ENCODE peak calls at places on chromosomes 2 and 18, in five cellular contexts. Z, R, E, H and I are unnamed samples.
A peak's percentile ranks its signal among the peaks of the same experiment; 100 is the strongest.

GRCh38 chr2:11582526-11583202 is 48.8 kb downstream of the GREB1 start:
- DNase-seq in Z (peak; percentile 84), R (peak; percentile 95), E (peak; percentile 85), H (peak; percentile 29), I (peak; percentile 70)

GRCh38 chr2:7785700-7786099 is 868.5 kb downstream of the RNF144A start:
- DNase-seq in Z (no peak), R (peak; percentile 21), E (no peak), H (no peak), I (no peak)

GRCh38 chr18:77056399-77057015 is 76.1 kb downstream of the MBP start:
- DNase-seq in Z (no peak), R (no peak), E (no peak), H (no peak), I (no peak)

GRCh38 chr2:208407667-208408066 is 1.1 kb downstream of the PTH2R start:
- DNase-seq in Z (no peak), R (no peak), E (no peak), H (no peak), I (no peak)

GRCh38 chr2:102055346-102055975 is 63.7 kb downstream of the IL1R2 start:
- DNase-seq in Z (no peak), R (peak; percentile 86), E (peak; percentile 49), H (no peak), I (no peak)

GRCh38 chr2:241112592-241112991 is 10.5 kb upstream of the MTERF4 start:
- DNase-seq in Z (no peak), R (no peak), E (no peak), H (no peak), I (no peak)

GRCh38 chr18:57210101-57210661 is 63.3 kb downstream of the BOD1L2 start:
- DNase-seq in Z (no peak), R (peak; percentile 89), E (no peak), H (peak; percentile 63), I (peak; percentile 44)

GRCh38 chr2:20469595-20469994 is 22.7 kb downstream of the RHOB start:
- DNase-seq in Z (peak; percentile 20), R (no peak), E (peak; percentile 24), H (no peak), I (peak; percentile 23)

GRCh38 chr2:42809876-42810125 is 17.4 kb upstream of the HAAO start:
- DNase-seq in Z (peak; percentile 96), R (peak; percentile 95), E (peak; percentile 91), H (peak; percentile 52), I (peak; percentile 84)

GRCh38 chr2:232345251-232345650 is 33.3 kb upstream of the ALPP start:
- DNase-seq in Z (peak; percentile 55), R (no peak), E (no peak), H (no peak), I (no peak)

GRCh38 chr2:124267821-124268220 is 242.7 kb downstream of the CNTNAP5 start:
- DNase-seq in Z (no peak), R (no peak), E (no peak), H (no peak), I (no peak)

GRCh38 chr18:56532176-56532840 is 106.1 kb downstream of the TXNL1 start:
- DNase-seq in Z (no peak), R (peak; percentile 14), E (no peak), H (no peak), I (no peak)

GRCh38 chr2:59354498-59354897 is 1113.4 kb upstream of the FANCL start:
- DNase-seq in Z (no peak), R (no peak), E (no peak), H (no peak), I (no peak)

GRCh38 chr2:166032361-166032760 is 78.8 kb upstream of the TTC21B start:
- DNase-seq in Z (no peak), R (no peak), E (no peak), H (no peak), I (no peak)

GRCh38 chr18:9787716-9788115 is 79.6 kb downstream of the RAB31 start:
- DNase-seq in Z (no peak), R (no peak), E (no peak), H (no peak), I (no peak)

GRCh38 chr2:15761056-15761455 is 169.4 kb downstream of the DDX1 start:
- DNase-seq in Z (no peak), R (no peak), E (no peak), H (no peak), I (no peak)

GRCh38 chr2:9347411-9347853 is 75.9 kb downstream of the ITGB1BP1 start:
- DNase-seq in Z (no peak), R (peak; percentile 94), E (peak; percentile 81), H (no peak), I (peak; percentile 74)

GRCh38 chr18:62457830-62458229 is 65.0 kb upstream of the ZCCHC2 start:
- DNase-seq in Z (no peak), R (no peak), E (no peak), H (no peak), I (no peak)

GRCh38 chr2:191650896-191651773 is 26.8 kb upstream of the NABP1 start:
- DNase-seq in Z (no peak), R (no peak), E (no peak), H (no peak), I (no peak)

GRCh38 chr2:6826081-6826913 is 39.4 kb downstream of the CMPK2 start:
- DNase-seq in Z (no peak), R (no peak), E (no peak), H (peak; percentile 71), I (peak; percentile 38)

GRCh38 chr2:28994679-28995078 is 13.6 kb downstream of the TOGARAM2 start:
- DNase-seq in Z (peak; percentile 53), R (no peak), E (no peak), H (no peak), I (no peak)

GRCh38 chr2:171878481-171878993 is 15.5 kb downstream of the SLC25A12 start:
- DNase-seq in Z (no peak), R (no peak), E (no peak), H (no peak), I (peak; percentile 29)

GRCh38 chr2:153196378-153197058 is 282.0 kb downstream of the RPRM start:
- DNase-seq in Z (peak; percentile 17), R (no peak), E (no peak), H (no peak), I (no peak)

GRCh38 chr2:153197635-153198386 is 280.8 kb downstream of the RPRM start:
- DNase-seq in Z (no peak), R (no peak), E (no peak), H (no peak), I (no peak)

DNA sequence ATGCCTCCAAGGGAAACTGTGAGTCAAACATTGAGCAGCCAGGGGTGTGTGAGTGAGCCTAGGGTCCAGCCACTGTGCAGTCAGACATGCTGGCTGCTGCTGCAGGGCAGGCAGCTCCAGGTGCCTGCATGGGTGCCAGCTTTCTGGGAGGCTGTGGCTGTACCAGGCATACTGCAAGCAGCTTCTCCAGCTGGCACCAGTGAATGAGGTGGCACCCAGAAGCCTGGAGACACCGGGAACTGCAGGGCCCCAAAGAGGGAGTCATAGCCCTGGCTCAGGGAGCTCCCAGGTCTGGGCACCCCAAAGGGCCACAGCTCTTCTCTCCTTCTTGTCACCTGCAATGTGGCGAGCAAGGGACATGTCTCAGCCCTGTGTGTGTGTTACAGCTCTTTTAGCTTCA is 283.2 kb downstream of the RPRM start:
- DNase-seq in Z (peak; percentile 67), R (no peak), E (no peak), H (no peak), I (no peak)
- H3K27ac ChIP-seq in Z (no peak overlapping the region), R (no peak overlapping the region), E (no peak overlapping the region), H (no peak overlapping the region), I (no peak overlapping the region)

GRCh38 chr2:84965827-84966226 is 5.1 kb upstream of the KCMF1 start:
- DNase-seq in Z (no peak), R (no peak), E (no peak), H (no peak), I (no peak)

GRCh38 chr2:84963323-84963691 is 7.7 kb upstream of the KCMF1 start:
- DNase-seq in Z (no peak), R (no peak), E (no peak), H (no peak), I (no peak)

GRCh38 chr2:84965192-84965516 is 5.8 kb upstream of the KCMF1 start:
- DNase-seq in Z (no peak), R (no peak), E (no peak), H (no peak), I (no peak)

GRCh38 chr2:84963692-84964405 is 7.1 kb upstream of the KCMF1 start:
- DNase-seq in Z (no peak), R (no peak), E (no peak), H (no peak), I (no peak)

GRCh38 chr2:84964406-84965191 is 6.4 kb upstream of the KCMF1 start:
- DNase-seq in Z (no peak), R (no peak), E (no peak), H (no peak), I (no peak)
- TF ChIP-seq POLR2AphosphoS5 in Z (no peak), R (no peak), E (no peak), H (no peak), I (no peak)

GRCh38 chr2:219634171-219634940 is 6.9 kb downstream of the SLC4A3 start:
- DNase-seq in Z (no peak), R (no peak), E (no peak), H (no peak), I (no peak)

GRCh38 chr2:219634951-219635751 is 7.7 kb downstream of the SLC4A3 start:
- DNase-seq in Z (peak; percentile 52), R (no peak), E (no peak), H (no peak), I (no peak)

GRCh38 chr2:219637842-219638185 is 10.4 kb downstream of the SLC4A3 start:
- DNase-seq in Z (no peak), R (no peak), E (no peak), H (no peak), I (no peak)

GRCh38 chr2:219636941-219637841 is 9.8 kb downstream of the SLC4A3 start:
- DNase-seq in Z (no peak), R (no peak), E (no peak), H (no peak), I (no peak)

DNA sequence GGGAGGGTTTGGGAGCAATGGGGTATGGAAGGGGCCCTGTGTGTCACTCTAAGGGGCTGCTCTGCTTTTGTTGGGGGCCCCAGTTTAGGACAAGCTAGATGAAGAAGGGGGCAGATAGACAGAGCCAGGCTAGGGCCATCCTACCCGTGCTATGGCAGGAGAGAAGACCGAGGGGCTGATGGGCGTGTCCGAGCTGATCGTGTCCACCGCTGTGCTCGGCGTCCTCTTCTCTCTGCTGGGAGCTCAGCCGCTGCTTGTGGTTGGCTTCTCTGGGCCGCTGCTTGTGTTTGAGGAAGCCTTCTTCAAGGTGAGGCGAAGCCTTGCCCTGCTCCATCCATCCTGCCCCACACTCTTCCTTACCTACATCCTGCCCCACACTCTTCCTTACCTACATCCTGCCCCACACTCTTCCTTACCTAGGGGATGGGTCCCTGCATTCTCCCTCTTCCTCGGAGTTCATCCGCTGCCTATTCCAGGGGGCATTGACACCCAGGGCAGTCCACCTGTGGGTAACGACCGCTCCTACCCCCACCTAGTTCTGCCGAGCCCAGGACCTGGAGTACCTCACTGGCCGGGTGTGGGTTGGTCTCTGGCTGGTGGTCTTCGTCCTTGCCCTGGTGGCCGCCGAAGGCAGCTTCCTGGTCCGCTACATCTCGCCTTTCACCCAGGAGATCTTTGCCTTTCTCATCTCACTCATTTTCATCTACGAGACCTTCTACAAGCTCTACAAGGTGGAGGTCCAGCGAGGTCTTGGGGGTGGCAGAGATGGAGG is 8.9 kb downstream of the SLC4A3 start:
- DNase-seq in Z (peak; percentile 73), R (no peak), E (no peak), H (no peak), I (no peak)
- H3K27ac ChIP-seq in Z (no peak overlapping the region), R (no peak overlapping the region), E (no peak overlapping the region), H (no peak overlapping the region), I (no peak overlapping the region)

DNA sequence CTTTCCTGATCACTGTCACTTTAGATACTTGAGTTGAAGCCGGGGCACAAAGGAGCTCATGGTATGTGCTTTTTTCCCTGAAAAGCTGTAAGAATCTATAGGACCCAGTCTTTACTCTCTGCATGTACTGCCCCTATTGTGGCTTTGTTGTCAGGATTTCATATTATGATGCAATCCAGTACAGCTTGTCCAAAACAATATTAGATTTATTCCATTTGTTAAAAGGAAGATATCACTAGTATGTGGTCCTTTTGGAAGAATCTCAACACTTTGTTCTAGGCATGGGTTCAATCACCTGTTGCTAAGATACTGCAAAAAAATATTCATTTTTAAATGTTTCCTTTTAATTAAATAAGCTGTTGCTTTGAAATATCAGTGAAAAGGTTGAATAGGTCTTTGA is 256.5 kb upstream of the NT5C1B start:
- DNase-seq in Z (no peak), R (no peak), E (no peak), H (no peak), I (no peak)
- TF ChIP-seq POLR2AphosphoS5 in Z (no peak), R (no peak), E (no peak), H (no peak), I (no peak)